ENCODE peak calls at places on chromosomes 16 and 17, in five cellular contexts. A, Y, V, E and R are unnamed samples.
A peak's percentile ranks its signal among the peaks of the same experiment; 100 is the strongest.

GRCh38 chr17:50087912-50088405 is 7.2 kb upstream of the PDK2 start:
- DNase-seq in A (no peak), Y (no peak), V (no peak), E (no peak), R (no peak)

GRCh38 chr17:75754378-75755204 is 10.4 kb downstream of the GALK1 start:
- DNase-seq in A (no peak), Y (no peak), V (no peak), E (no peak), R (no peak)

GRCh38 chr16:82280867-82281266 is 110.8 kb upstream of the MPHOSPH6 start:
- DNase-seq in A (no peak), Y (no peak), V (no peak), E (no peak), R (no peak)

GRCh38 chr17:48555183-48555615 is 10.3 kb upstream of the HOXB2 start:
- DNase-seq in A (peak; percentile 93), Y (peak; percentile 95), V (no peak), E (no peak), R (no peak)

GRCh38 chr17:77422104-77422782 is 281.5 kb downstream of the SEC14L1 start:
- DNase-seq in A (peak; percentile 61), Y (peak; percentile 29), V (no peak), E (no peak), R (no peak)

GRCh38 chr16:88927010-88927409 is 50.0 kb downstream of the CBFA2T3 start:
- DNase-seq in A (no peak), Y (peak; percentile 23), V (no peak), E (no peak), R (no peak)

GRCh38 chr16:2838928-2839327 is 8.8 kb downstream of the ZG16B start:
- DNase-seq in A (peak; percentile 60), Y (peak; percentile 72), V (peak; percentile 28), E (peak; percentile 24), R (peak; percentile 38)

GRCh38 chr17:56913000-56913866 is 616 bp downstream of the TRIM25 start:
- DNase-seq in A (no peak), Y (peak; percentile 85), V (no peak), E (no peak), R (no peak)

GRCh38 chr16:85649978-85650863 is 37.1 kb downstream of the GSE1 start:
- DNase-seq in A (no peak), Y (peak; percentile 46), V (no peak), E (no peak), R (no peak)

GRCh38 chr16:59634951-59635350 is 900.8 kb upstream of the GOT2 start:
- DNase-seq in A (no peak), Y (no peak), V (no peak), E (no peak), R (no peak)

GRCh38 chr16:57187508-57187854 is 1.4 kb downstream of the RSPRY1 start:
- DNase-seq in A (peak; percentile 41), Y (peak; percentile 14), V (no peak), E (no peak), R (peak; percentile 15)

GRCh38 chr17:60142872-60143499 is 6.8 kb upstream of the CA4 start:
- DNase-seq in A (peak; percentile 78), Y (peak; percentile 93), V (peak; percentile 74), E (peak; percentile 56), R (peak; percentile 49)

GRCh38 chr16:57186630-57187507 is 740 bp downstream of the RSPRY1 start:
- DNase-seq in A (peak; percentile 41), Y (peak; percentile 53), V (no peak), E (peak; percentile 9), R (peak; percentile 17)

GRCh38 chr16:57840833-57841232 is 38.5 kb upstream of the KIFC3 start:
- DNase-seq in A (no peak), Y (no peak), V (no peak), E (no peak), R (no peak)

GRCh38 chr17:45237686-45238085 is 16.0 kb downstream of the FMNL1 start:
- DNase-seq in A (no peak), Y (no peak), V (no peak), E (no peak), R (no peak)

GRCh38 chr17:32519769-32520701 is 33.2 kb downstream of the CDK5R1 start:
- DNase-seq in A (no peak), Y (peak; percentile 81), V (no peak), E (peak; percentile 52), R (peak; percentile 37)

GRCh38 chr16:69311533-69312388 is 611 bp downstream of the VPS4A start:
- DNase-seq in A (peak; percentile 21), Y (peak; percentile 34), V (no peak), E (no peak), R (no peak)

GRCh38 chr16:22001591-22001990 is 675 bp upstream of the PDZD9 start:
- DNase-seq in A (peak; percentile 73), Y (no peak), V (no peak), E (no peak), R (no peak)

GRCh38 chr17:72056155-72056554 is 64.7 kb upstream of the SOX9 start:
- DNase-seq in A (no peak), Y (no peak), V (no peak), E (no peak), R (no peak)

GRCh38 chr17:78250891-78251772 is 19.7 kb downstream of the TMEM235 start:
- DNase-seq in A (peak; percentile 57), Y (peak; percentile 90), V (peak; percentile 73), E (peak; percentile 70), R (peak; percentile 77)

GRCh38 chr17:63491413-63491812 is 14.6 kb downstream of the ACE start:
- DNase-seq in A (no peak), Y (no peak), V (no peak), E (no peak), R (no peak)

GRCh38 chr17:55140751-55141150 is 124.0 kb upstream of the HLF start:
- DNase-seq in A (no peak), Y (no peak), V (no peak), E (no peak), R (no peak)

GRCh38 chr16:70577256-70577698 is 53.7 kb downstream of the SF3B3 start:
- DNase-seq in A (peak; percentile 96), Y (no peak), V (no peak), E (no peak), R (no peak)

GRCh38 chr17:8739104-8739503 is 5.5 kb downstream of the CCDC42 start:
- DNase-seq in A (no peak), Y (no peak), V (no peak), E (no peak), R (no peak)

GRCh38 chr17:66713533-66714042 is 121.3 kb upstream of the CACNG5 start:
- DNase-seq in A (peak; percentile 64), Y (no peak), V (no peak), E (peak; percentile 12), R (no peak)

GRCh38 chr16:78982344-78982743 is 618.2 kb downstream of the MAF start:
- DNase-seq in A (no peak), Y (no peak), V (no peak), E (no peak), R (no peak)

GRCh38 chr17:29758255-29758654 is 135.5 kb upstream of the CORO6 start:
- DNase-seq in A (no peak), Y (no peak), V (no peak), E (no peak), R (no peak)

GRCh38 chr17:36127199-36127881 is 23.7 kb downstream of the CCL4 start:
- DNase-seq in A (no peak), Y (no peak), V (no peak), E (no peak), R (no peak)

GRCh38 chr16:9012330-9012729 is 48.6 kb upstream of the USP7 start:
- DNase-seq in A (no peak), Y (no peak), V (no peak), E (no peak), R (no peak)

GRCh38 chr16:79505344-79505743 is 95.2 kb downstream of the MAF start:
- DNase-seq in A (no peak), Y (no peak), V (no peak), E (no peak), R (no peak)

GRCh38 chr17:42818379-42818778 is 5.7 kb downstream of the BECN1 start:
- DNase-seq in A (no peak), Y (no peak), V (no peak), E (no peak), R (no peak)